ENCODE peak calls at places on chromosomes 2 and 18, in five cellular contexts. L, G, D, X and M are unnamed samples.

GRCh38 chr2:230008708-230009066 is 60.0 kb downstream of the SLC16A14 start:
- DNase-seq in L (no peak), G (peak), D (no peak), X (no peak), M (no peak)

GRCh38 chr18:8350628-8351027 is 258.6 kb upstream of the RAB12 start:
- DNase-seq in L (no peak), G (no peak), D (no peak), X (no peak), M (no peak)

GRCh38 chr2:49972699-49973098 is 818.4 kb upstream of the FSHR start:
- DNase-seq in L (peak), G (no peak), D (peak), X (no peak), M (peak)

GRCh38 chr18:8037296-8037695 is 470.2 kb downstream of the PTPRM start:
- DNase-seq in L (no peak), G (no peak), D (no peak), X (no peak), M (no peak)

GRCh38 chr2:238999290-238999741 is 151.4 kb downstream of the TWIST2 start:
- DNase-seq in L (no peak), G (peak), D (no peak), X (no peak), M (no peak)

GRCh38 chr18:22056962-22057361 is 112.4 kb upstream of the GATA6 start:
- DNase-seq in L (no peak), G (no peak), D (no peak), X (no peak), M (no peak)

GRCh38 chr18:48552130-48552529 is 13.3 kb downstream of the CTIF start:
- DNase-seq in L (no peak), G (no peak), D (no peak), X (no peak), M (no peak)

GRCh38 chr18:32257073-32257780 is 67.4 kb downstream of the MEP1B start:
- DNase-seq in L (peak), G (no peak), D (no peak), X (no peak), M (no peak)

GRCh38 chr2:9298583-9298982 is 92.0 kb downstream of the ASAP2 start:
- DNase-seq in L (no peak), G (no peak), D (no peak), X (no peak), M (no peak)

GRCh38 chr2:221518201-221518936 is 53.7 kb downstream of the EPHA4 start:
- DNase-seq in L (no peak), G (peak), D (no peak), X (no peak), M (no peak)

GRCh38 chr2:27573452-27573851 is 9.4 kb upstream of the ZNF512 start:
- DNase-seq in L (no peak), G (peak), D (no peak), X (no peak), M (no peak)

GRCh38 chr2:133365117-133365516 is 203.1 kb downstream of the NCKAP5 start:
- DNase-seq in L (no peak), G (peak), D (no peak), X (no peak), M (no peak)

GRCh38 chr2:58906151-58906645 is 665.1 kb upstream of the FANCL start:
- DNase-seq in L (no peak), G (no peak), D (peak), X (no peak), M (no peak)

GRCh38 chr2:14634223-14634884 is 1.8 kb downstream of the LRATD1 start:
- DNase-seq in L (peak), G (peak), D (peak), X (peak), M (peak)

GRCh38 chr18:51011709-51012108 is 18.3 kb upstream of the SMAD4 start:
- DNase-seq in L (no peak), G (peak), D (no peak), X (no peak), M (no peak)

GRCh38 chr2:26757873-26758789 is 6.0 kb upstream of the SLC35F6 start:
- DNase-seq in L (no peak), G (peak), D (no peak), X (peak), M (no peak)